ENCODE peak calls at places on chromosomes 1 and 21, in seven cellular contexts. J, Q, S, G, C, P and U are unnamed samples.

GRCh38 chr1:36083635-36084501 is at the start of gene TEKT2:
- DNase-seq in G (no peak), P (no peak), J (peak; percentile 96), Q (peak; percentile 63), C (no peak), S (peak; percentile 46), U (no peak)

GRCh38 chr1:3079381-3080093 is 10.5 kb downstream of the PRDM16 start:
- DNase-seq in G (no peak), C (no peak), P (no peak), Q (no peak), J (no peak), S (no peak), U (no peak)

GRCh38 chr1:169999357-169999756 is 75.1 kb downstream of the KIFAP3 start:
- DNase-seq in Q (peak; percentile 48), G (no peak), S (no peak), J (no peak), P (no peak), C (no peak), U (no peak)

GRCh38 chr1:59389847-59390246 is 93.0 kb downstream of the FGGY start:
- DNase-seq in G (no peak), S (no peak), C (no peak), Q (no peak), J (no peak), P (no peak), U (no peak)

GRCh38 chr1:183831336-183831735 is 26.4 kb downstream of the RGL1 start:
- DNase-seq in P (no peak), S (no peak), J (no peak), Q (no peak), G (no peak), C (no peak), U (no peak)

GRCh38 chr1:36285450-36286101 is 20.6 kb upstream of the SH3D21 start:
- DNase-seq in C (peak; percentile 26), G (peak; percentile 45), S (peak; percentile 24), Q (peak; percentile 93), J (peak; percentile 93), P (no peak), U (peak; percentile 33)

GRCh38 chr21:44602474-44602871 is 2.1 kb downstream of the KRTAP10-7 start:
- DNase-seq in J (no peak), Q (no peak), G (no peak), S (no peak), C (no peak), P (no peak), U (no peak)

GRCh38 chr1:157110686-157111085 is 11.1 kb upstream of the ETV3L start:
- DNase-seq in C (no peak), S (no peak), J (no peak), Q (no peak), G (no peak), P (peak; percentile 31), U (no peak)

GRCh38 chr1:12549460-12550349 is 68.3 kb downstream of the DHRS3 start:
- DNase-seq in S (peak; percentile 34), P (peak; percentile 75), J (no peak), Q (peak; percentile 80), G (no peak), C (no peak), U (no peak)

GRCh38 chr1:29218223-29218622 is 12.5 kb downstream of the MECR start:
- DNase-seq in C (no peak), Q (peak; percentile 69), P (no peak), S (no peak), J (no peak), G (no peak), U (no peak)

GRCh38 chr1:72037745-72038343 is 244.5 kb downstream of the NEGR1 start:
- DNase-seq in G (no peak), S (peak; percentile 1), Q (peak; percentile 57), P (no peak), J (peak; percentile 80), C (no peak), U (no peak)

GRCh38 chr21:46598563-46599250 is 6.2 kb downstream of the S100B start:
- DNase-seq in S (no peak), C (no peak), Q (no peak), G (no peak), P (no peak), J (no peak), U (no peak)

GRCh38 chr1:246569248-246570238 is 3.3 kb downstream of the CNST start:
- DNase-seq in G (peak; percentile 16), S (no peak), J (no peak), P (no peak), C (no peak), Q (no peak), U (no peak)